ENCODE peak calls at places on chromosomes 12 and 14, in six cellular contexts. J is AG20443, H is GM04504, D is mesendoderm, I is HEK293T, C is GM20000. N is an unnamed sample.

GRCh38 chr14:36988568-36988967 is 183.8 kb downstream of the SLC25A21 start:
- DNase-seq in H (no peak), J (no peak), I (no peak), D (no peak), C (no peak), N (no peak)

GRCh38 chr12:100267603-100268281 is 765 bp downstream of the SCYL2 start:
- DNase-seq in C (peak), J (peak), H (no peak), I (no peak), D (peak), N (no peak)

GRCh38 chr12:6052940-6053329 is 71.5 kb downstream of the VWF start:
- DNase-seq in D (no peak), J (peak), I (no peak), H (no peak), C (no peak), N (no peak)

GRCh38 chr12:96402061-96402460 is 1.8 kb upstream of the CDK17 start:
- DNase-seq in I (no peak), D (peak), H (no peak), J (no peak), C (no peak), N (peak)

GRCh38 chr12:27810756-27811155 is 30.7 kb upstream of the MANSC4 start:
- DNase-seq in D (no peak), J (peak), C (no peak), I (no peak), H (no peak), N (peak)

GRCh38 chr12:76678992-76679391 is 84.9 kb upstream of the ZDHHC17 start:
- DNase-seq in I (no peak), C (no peak), J (no peak), H (no peak), D (no peak), N (no peak)

GRCh38 chr12:39723831-39724230 is 104.2 kb upstream of the ABCD2 start:
- DNase-seq in I (no peak), H (peak), C (no peak), J (peak), D (peak), N (peak)

GRCh38 chr12:51973560-51973959 is 22.1 kb downstream of the ACVR1B start:
- DNase-seq in J (peak), C (no peak), D (no peak), H (no peak), I (no peak), N (no peak)

GRCh38 chr14:86166541-86166940 is 636.6 kb downstream of the FLRT2 start:
- DNase-seq in C (no peak), D (no peak), H (no peak), I (no peak), J (no peak), N (no peak)

GRCh38 chr12:29278673-29279420 is 102.1 kb downstream of the ERGIC2 start:
- DNase-seq in H (peak), C (no peak), J (peak), I (no peak), D (no peak), N (no peak)

GRCh38 chr14:68373124-68373646 is 419.7 kb downstream of the ZFP36L1 start:
- DNase-seq in J (no peak), D (no peak), H (no peak), I (no peak), C (no peak), N (no peak)

GRCh38 chr14:55604467-55604866 is 24.5 kb downstream of the KTN1 start:
- DNase-seq in C (no peak), H (no peak), D (no peak), J (no peak), I (no peak), N (no peak)

GRCh38 chr12:114221976-114222630 is 183.8 kb downstream of the TBX5 start:
- DNase-seq in D (peak), J (peak), H (no peak), I (no peak), C (no peak), N (peak)

GRCh38 chr12:12008232-12008850 is 62.4 kb upstream of the BCL2L14 start:
- DNase-seq in D (no peak), J (no peak), I (peak), H (no peak), C (no peak), N (peak)

GRCh38 chr12:109625131-109625559 is 51.6 kb downstream of the MVK start:
- DNase-seq in H (peak), D (no peak), I (no peak), J (peak), C (no peak), N (peak)

GRCh38 chr12:40569626-40570179 is 122.5 kb upstream of the CNTN1 start:
- DNase-seq in I (no peak), C (no peak), J (no peak), H (no peak), D (no peak), N (no peak)

GRCh38 chr12:66282244-66282643 is 20.0 kb upstream of the HELB start:
- DNase-seq in H (no peak), I (no peak), D (no peak), C (no peak), J (no peak), N (no peak)

GRCh38 chr12:128387811-128388422 is 120.9 kb downstream of the TMEM132C start:
- DNase-seq in H (no peak), J (no peak), I (peak), C (peak), D (peak), N (peak)

GRCh38 chr12:64840129-64840528 is 15.7 kb downstream of the TBC1D30 start:
- DNase-seq in D (no peak), C (no peak), I (no peak), J (no peak), H (no peak), N (no peak)

GRCh38 chr12:57089259-57090245 is 638 bp downstream of the NAB2 start:
- DNase-seq in H (no peak), J (peak), I (no peak), C (peak), D (peak), N (peak)

GRCh38 chr14:93959239-93960107 is 16.9 kb downstream of the ASB2 start:
- DNase-seq in C (peak), H (peak), I (peak), D (peak), J (peak), N (peak)

GRCh38 chr14:24425704-24426103 is 3.8 kb downstream of the CBLN3 start:
- DNase-seq in C (no peak), D (no peak), J (peak), H (no peak), I (no peak), N (no peak)

GRCh38 chr12:25977047-25977446 is 18.6 kb downstream of the RASSF8 start:
- DNase-seq in C (no peak), H (no peak), D (no peak), I (no peak), J (peak), N (no peak)

GRCh38 chr14:65604946-65605345 is 192.4 kb downstream of the FUT8 start:
- DNase-seq in H (no peak), J (no peak), I (no peak), D (no peak), C (no peak), N (no peak)

GRCh38 chr12:121786441-121786825 is 7.1 kb downstream of the RHOF start:
- DNase-seq in D (peak), H (peak), I (no peak), J (peak), C (no peak), N (no peak)

GRCh38 chr12:6825398-6826124 is 2.6 kb upstream of the P3H3 start:
- DNase-seq in H (peak), I (peak), J (peak), D (peak), C (peak), N (peak)

GRCh38 chr12:124509676-124510300 is 57.6 kb downstream of the NCOR2 start:
- DNase-seq in H (no peak), D (peak), C (no peak), I (no peak), J (peak), N (no peak)

GRCh38 chr12:116784238-116784612 is 46.1 kb downstream of the RNFT2 start:
- DNase-seq in C (no peak), D (peak), H (no peak), I (peak), J (no peak), N (peak)

GRCh38 chr12:122473543-122474323 is 27.0 kb downstream of the ZCCHC8 start:
- DNase-seq in I (no peak), D (no peak), J (peak), H (no peak), C (peak), N (peak)

GRCh38 chr14:52023518-52023917 is 34.2 kb downstream of the RTRAF start:
- DNase-seq in D (no peak), H (peak), I (no peak), J (peak), C (no peak), N (no peak)

N was measured in endodermal cell.